ENCODE peak calls at places on chromosomes 1 and 21, in eight cellular contexts. Y is activated CD4-positive, alpha-beta T cell treated with anti-CD3 and anti-CD28 coated beads, Interleukin-2, amount 10 ng/mL, durations not matched to agents 7 days and 5 days; T is PC-3; F is iris pigment epithelial cell; Q is stomach; Z is stimulated activated naive CD8-positive, alpha-beta T cell treated with anti-CD3 and anti-CD28 coated beads, Interleukin-15, Interleukin-2, amounts not matched to agents 100 U/mL and 50 U/mL, for 24 hours; B is stimulated activated CD4-positive, alpha-beta T cell treated with anti-CD3 and anti-CD28 coated beads, Interleukin-2, amount 100 ng/mL, for 24 hours; E is H54. N is an unnamed sample.
A peak's percentile ranks its signal among the peaks of the same experiment; 100 is the strongest.

GRCh38 chr1:73161418-73161817 is 879.1 kb upstream of the NEGR1 start:
- DNase-seq in Y (no peak), T (no peak), F (no peak), Q (no peak), Z (no peak), B (no peak), E (no peak), N (no peak)

GRCh38 chr1:204705888-204706837 is 20.6 kb upstream of the LRRN2 start:
- DNase-seq in Y (no peak), T (no peak), F (no peak), Q (no peak), Z (no peak), B (no peak), E (no peak), N (no peak)

GRCh38 chr1:208101661-208102431 is 142.3 kb downstream of the PLXNA2 start:
- DNase-seq in Y (no peak), T (no peak), F (no peak), Q (no peak), Z (no peak), B (no peak), E (no peak), N (no peak)

GRCh38 chr1:75672108-75672507 is 52.4 kb upstream of the ACADM start:
- DNase-seq in Y (no peak), T (no peak), F (no peak), Q (no peak), Z (no peak), B (no peak), E (no peak), N (no peak)

GRCh38 chr1:7585216-7585907 is 185.7 kb upstream of the VAMP3 start:
- DNase-seq in Y (no peak), T (no peak), F (no peak), Q (no peak), Z (no peak), B (no peak), E (no peak), N (no peak)

GRCh38 chr1:230423936-230424335 is 2.2 kb downstream of the PGBD5 start:
- DNase-seq in Y (no peak), T (no peak), F (no peak), Q (no peak), Z (no peak), B (no peak), E (no peak), N (no peak)

GRCh38 chr1:16162163-16162822 is 6.4 kb upstream of the EPHA2 start:
- DNase-seq in Y (peak; percentile 71), T (no peak), F (no peak), Q (peak; percentile 71), Z (peak; percentile 65), B (peak; percentile 73), E (no peak), N (no peak)

GRCh38 chr1:205447457-205448415 is 8.1 kb downstream of the BLACAT1 start:
- DNase-seq in Y (no peak), T (peak; percentile 54), F (no peak), Q (no peak), Z (no peak), B (no peak), E (no peak), N (no peak)

GRCh38 chr1:9671377-9672140 is 20.0 kb downstream of the PIK3CD start:
- DNase-seq in Y (no peak), T (peak; percentile 93), F (peak; percentile 81), Q (no peak), Z (no peak), B (no peak), E (no peak), N (no peak)

GRCh38 chr1:174931214-174931613 is 68.5 kb upstream of the CACYBP start:
- DNase-seq in Y (no peak), T (peak; percentile 20), F (peak; percentile 10), Q (no peak), Z (no peak), B (no peak), E (no peak), N (no peak)

GRCh38 chr1:168135982-168136708 is 585 bp downstream of the GPR161 start:
- DNase-seq in Y (peak; percentile 12), T (peak; percentile 44), F (no peak), Q (no peak), Z (peak; percentile 28), B (peak; percentile 23), E (peak; percentile 35), N (no peak)

GRCh38 chr1:184379111-184379752 is 7.6 kb upstream of the C1orf21 start:
- DNase-seq in Y (no peak), T (peak; percentile 12), F (no peak), Q (no peak), Z (no peak), B (no peak), E (no peak), N (no peak)

GRCh38 chr1:119387858-119388257 is 19.3 kb downstream of the HAO2 start:
- DNase-seq in Y (no peak), T (no peak), F (no peak), Q (no peak), Z (no peak), B (no peak), E (no peak), N (no peak)

GRCh38 chr1:150049926-150050325 is 17.6 kb upstream of the VPS45 start:
- DNase-seq in Y (no peak), T (no peak), F (no peak), Q (no peak), Z (no peak), B (no peak), E (no peak), N (no peak)

GRCh38 chr21:45255381-45256020 is 32.2 kb downstream of the POFUT2 start:
- DNase-seq in Y (no peak), T (peak; percentile 53), F (no peak), Q (no peak), Z (no peak), B (no peak), E (peak; percentile 12), N (no peak)

GRCh38 chr1:189211742-189212141 is 1265.9 kb downstream of the BRINP3 start:
- DNase-seq in Y (no peak), T (peak; percentile 46), F (peak; percentile 25), Q (no peak), Z (no peak), B (no peak), E (peak; percentile 3), N (no peak)

GRCh38 chr1:84836145-84836544 is 56.9 kb downstream of the LPAR3 start:
- DNase-seq in Y (no peak), T (peak; percentile 88), F (peak; percentile 53), Q (no peak), Z (no peak), B (no peak), E (no peak), N (no peak)

GRCh38 chr1:30303387-30303786 is 420.0 kb downstream of the MATN1 start:
- DNase-seq in Y (no peak), T (no peak), F (no peak), Q (no peak), Z (no peak), B (no peak), E (no peak), N (no peak)

GRCh38 chr1:243268751-243269460 is 13.1 kb downstream of the SDCCAG8 start:
- DNase-seq in Y (no peak), T (peak; percentile 66), F (no peak), Q (no peak), Z (no peak), B (no peak), E (no peak), N (no peak)

GRCh38 chr1:89610457-89610991 is 22.4 kb upstream of the LRRC8C start:
- DNase-seq in Y (peak; percentile 78), T (no peak), F (no peak), Q (no peak), Z (peak; percentile 36), B (no peak), E (no peak), N (no peak)

GRCh38 chr1:119422631-119423030 is 7.7 kb downstream of the HSD3B2 start:
- DNase-seq in Y (no peak), T (no peak), F (no peak), Q (no peak), Z (no peak), B (no peak), E (no peak), N (no peak)

GRCh38 chr1:16724718-16725438 is 15.4 kb upstream of the RNU1-4 start:
- DNase-seq in Y (peak; percentile 5), T (peak; percentile 1), F (no peak), Q (peak; percentile 40), Z (no peak), B (no peak), E (no peak), N (no peak)

GRCh38 chr1:26387447-26387846 is 14.9 kb upstream of the ZNF683 start:
- DNase-seq in Y (no peak), T (peak; percentile 97), F (peak; percentile 67), Q (no peak), Z (no peak), B (no peak), E (no peak), N (no peak)

GRCh38 chr1:178531897-178532296 is 19.0 kb downstream of the TEX35 start:
- DNase-seq in Y (no peak), T (no peak), F (no peak), Q (no peak), Z (no peak), B (no peak), E (no peak), N (no peak)

GRCh38 chr1:241413386-241413785 is 56.4 kb upstream of the RGS7 start:
- DNase-seq in Y (no peak), T (peak; percentile 98), F (peak; percentile 77), Q (no peak), Z (no peak), B (no peak), E (peak; percentile 40), N (peak; percentile 64)

GRCh38 chr1:228178737-228179720 is 13.4 kb downstream of the IBA57 start:
- DNase-seq in Y (no peak), T (no peak), F (no peak), Q (no peak), Z (no peak), B (no peak), E (no peak), N (no peak)

GRCh38 chr1:184684285-184685077 is 70.2 kb downstream of the EDEM3 start:
- DNase-seq in Y (no peak), T (no peak), F (no peak), Q (peak; percentile 50), Z (no peak), B (no peak), E (no peak), N (no peak)

GRCh38 chr1:198423701-198424100 is 116.8 kb downstream of the ATP6V1G3 start:
- DNase-seq in Y (no peak), T (no peak), F (no peak), Q (no peak), Z (no peak), B (no peak), E (no peak), N (no peak)

GRCh38 chr21:35697321-35697808 is 363.0 kb downstream of the SETD4 start:
- DNase-seq in Y (no peak), T (no peak), F (peak; percentile 52), Q (peak; percentile 71), Z (peak; percentile 10), B (peak; percentile 2), E (no peak), N (no peak)

GRCh38 chr21:46425566-46425965 is 33.1 kb upstream of the DIP2A start:
- DNase-seq in Y (peak; percentile 49), T (no peak), F (no peak), Q (no peak), Z (peak; percentile 76), B (peak; percentile 20), E (no peak), N (no peak)

GRCh38 chr1:203860396-203860951 is 925 bp upstream of the SNRPE start:
- DNase-seq in Y (no peak), T (peak; percentile 93), F (peak; percentile 23), Q (peak; percentile 53), Z (no peak), B (no peak), E (no peak), N (no peak)

GRCh38 chr1:161388639-161389038 is 21.0 kb upstream of the CFAP126 start:
- DNase-seq in Y (no peak), T (no peak), F (no peak), Q (no peak), Z (no peak), B (no peak), E (no peak), N (no peak)

GRCh38 chr1:214414691-214415090 is 133.7 kb downstream of the SMYD2 start:
- DNase-seq in Y (no peak), T (no peak), F (no peak), Q (no peak), Z (no peak), B (no peak), E (no peak), N (no peak)

GRCh38 chr1:45995298-45995697 is 137.1 kb downstream of the PIK3R3 start:
- DNase-seq in Y (no peak), T (peak; percentile 77), F (peak; percentile 30), Q (no peak), Z (no peak), B (no peak), E (no peak), N (no peak)

N was measured in cerebellar nuclear complex.